ENCODE peak calls at places on chromosomes 2 and 18, in five cellular contexts. F is A549, G is HCT116, H is astrocyte, X is fibroblast of lung. R is an unnamed sample.

GRCh38 chr2:206642075-206643025 is at the start of gene FAM237A:
- DNase-seq in G (peak), X (peak), H (peak), F (no peak), R (peak)

GRCh38 chr18:24658302-24658701 is 197.9 kb downstream of the HRH4 start:
- DNase-seq in X (no peak), G (no peak), H (no peak), F (no peak), R (no peak)

GRCh38 chr2:128260239-128261138 is 58.2 kb downstream of the HS6ST1 start:
- DNase-seq in X (peak), F (no peak), G (peak), H (peak), R (no peak)

GRCh38 chr18:79611040-79611681 is 68.4 kb upstream of the CTDP1 start:
- DNase-seq in X (peak), F (no peak), G (peak), H (peak), R (no peak)

GRCh38 chr2:224982910-224983688 is 59.2 kb downstream of the DOCK10 start:
- DNase-seq in X (peak), G (no peak), H (peak), F (no peak), R (peak)

GRCh38 chr2:235780410-235780809 is 286.6 kb downstream of the AGAP1 start:
- DNase-seq in F (no peak), H (no peak), X (no peak), G (no peak), R (no peak)

GRCh38 chr2:95024960-95025405 is 525 bp upstream of the MAL start:
- DNase-seq in X (no peak), H (no peak), G (no peak), F (no peak), R (peak)

GRCh38 chr18:48790226-48790863 is 160.4 kb downstream of the SMAD7 start:
- DNase-seq in F (no peak), X (no peak), G (peak), H (no peak), R (no peak)

GRCh38 chr2:132980304-132980703 is 310.3 kb upstream of the LYPD1 start:
- DNase-seq in G (no peak), F (no peak), X (no peak), H (no peak), R (no peak)

GRCh38 chr2:37283207-37283606 is 41.4 kb downstream of the PRKD3 start:
- DNase-seq in X (peak), H (peak), G (no peak), F (no peak), R (no peak)

GRCh38 chr2:128444044-128444771 is 125.5 kb upstream of the HS6ST1 start:
- DNase-seq in H (no peak), X (no peak), F (no peak), G (no peak), R (peak)

DNA sequence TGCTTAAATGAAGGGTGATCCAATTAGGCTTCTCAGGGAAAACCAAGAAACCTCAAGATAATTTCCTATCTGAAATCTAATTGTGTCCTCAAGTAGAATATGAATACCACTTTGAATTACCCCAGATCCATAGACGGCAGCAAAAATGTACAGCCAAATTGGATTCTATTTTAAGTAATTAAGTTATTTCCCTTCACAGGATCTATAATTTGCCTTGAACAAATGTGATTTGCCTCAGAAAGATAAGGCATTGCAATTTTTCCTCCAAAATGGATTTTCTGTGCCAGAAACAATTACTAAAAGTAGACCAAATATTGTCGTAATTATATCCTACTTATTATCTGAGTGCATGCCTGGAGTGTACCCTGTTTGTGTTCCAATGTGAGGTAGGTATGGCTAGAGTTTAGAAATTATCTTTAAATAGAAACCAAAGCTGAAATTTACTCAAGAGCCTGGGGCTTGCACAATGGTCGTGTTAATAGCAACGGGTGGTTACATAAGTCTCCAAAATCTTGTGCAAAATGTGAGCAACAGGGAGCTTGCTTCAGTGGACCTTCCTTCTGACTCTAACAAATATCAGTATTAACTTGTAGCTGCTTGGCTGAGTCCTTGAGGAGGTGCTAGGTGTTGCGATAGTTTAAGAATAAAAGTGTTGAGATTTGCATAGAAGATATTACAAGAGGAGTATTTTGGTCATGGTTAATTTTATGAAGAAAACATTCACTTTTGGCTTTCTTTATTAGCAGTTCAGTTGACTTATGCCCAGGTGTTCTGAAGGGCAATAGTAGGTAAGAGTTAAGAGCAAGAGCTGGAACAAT is 4.8 kb downstream of the CXCR4 start:
- DNase-seq in G (no peak), F (no peak), X (no peak), H (no peak), R (no peak)
- H3K4me2 ChIP-seq in G (no peak), F (no peak), X (no peak), H (no peak), R (peak)

GRCh38 chr2:12321017-12321641 is 395.6 kb upstream of the TRIB2 start:
- DNase-seq in H (peak), X (peak), F (no peak), G (no peak), R (no peak)
- TF ChIP-seq CTCF in H (no peak), X (peak), F (no peak), G (no peak), R (no peak)

DNA sequence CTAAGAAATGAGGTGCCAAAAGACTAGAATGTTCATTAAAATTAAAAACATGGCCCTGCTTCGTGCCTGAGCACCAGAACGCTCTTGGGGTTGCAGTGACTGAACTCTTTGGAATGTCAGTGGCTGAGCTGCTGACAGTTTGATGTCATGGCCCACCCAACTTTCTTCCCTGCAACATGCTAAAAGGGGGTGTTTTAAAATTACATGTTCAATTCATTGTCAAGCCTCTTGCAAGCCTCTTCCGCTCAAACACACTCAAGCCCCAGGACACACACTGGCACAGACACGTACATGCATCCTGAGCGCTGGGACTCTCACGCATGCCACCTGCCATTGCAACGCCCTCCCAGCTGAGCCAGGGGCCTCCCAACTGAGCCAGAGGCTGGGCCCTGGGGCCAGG is 12.6 kb downstream of the RUFY4 start:
- DNase-seq in G (no peak), F (no peak), X (peak), H (peak), R (no peak)
- H3K4me2 ChIP-seq in G (no peak), F (no peak), X (no peak), H (peak), R (no peak)

GRCh38 chr2:68491582-68491981 is 24.2 kb downstream of the APLF start:
- DNase-seq in X (no peak), H (no peak), F (no peak), G (no peak), R (no peak)

GRCh38 chr2:68483011-68483410 is 15.6 kb downstream of the APLF start:
- DNase-seq in G (no peak), X (no peak), F (no peak), H (no peak), R (no peak)

GRCh38 chr2:68482296-68482695 is 14.9 kb downstream of the APLF start:
- DNase-seq in H (peak), G (no peak), X (no peak), F (no peak), R (no peak)

GRCh38 chr2:68489282-68489681 is 21.9 kb downstream of the APLF start:
- DNase-seq in X (no peak), F (no peak), G (no peak), H (no peak), R (no peak)

GRCh38 chr2:68487773-68488355 is 20.5 kb downstream of the APLF start:
- DNase-seq in X (peak), H (peak), G (no peak), F (peak), R (no peak)
- TF ChIP-seq CTCF in X (peak), H (peak), G (peak), F (peak), R (peak)

DNA sequence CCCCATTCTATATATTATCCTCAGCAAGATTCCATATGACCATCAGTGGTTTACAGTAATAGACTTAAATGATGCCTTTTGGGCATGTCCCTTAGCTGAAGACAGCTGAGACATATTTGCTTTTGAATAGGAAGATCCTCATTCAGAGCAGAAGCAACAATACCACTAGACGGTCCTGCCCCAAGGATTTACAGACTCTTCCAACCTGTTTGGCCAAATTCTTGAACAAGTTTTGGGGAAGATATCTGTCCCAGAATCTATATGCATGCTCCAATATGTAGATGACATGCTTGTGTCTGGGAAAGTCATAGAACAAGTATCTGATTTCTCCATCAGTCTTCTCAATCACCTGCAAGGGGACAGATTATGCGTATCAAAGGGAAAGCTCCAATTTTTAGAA is 137.1 kb upstream of the RMP24 start:
- DNase-seq in F (no peak), G (no peak), H (no peak), X (no peak), R (no peak)
- H3K4me2 ChIP-seq in F (no peak), G (no peak), H (no peak), X (no peak), R (no peak)

GRCh38 chr2:241065355-241065803 is 36.7 kb downstream of the MTERF4 start:
- DNase-seq in X (no peak), F (no peak), G (no peak), H (no peak), R (no peak)
- TF ChIP-seq CTCF in X (no peak), F (no peak), G (no peak), H (no peak), R (no peak)

R was measured in DND-41.